ENCODE peak calls at places on chromosomes 7 and 10, in four cellular contexts. One of them, this sample, is unnamed.

GRCh38 chr7:142111509-142111908 is at the start of gene MGAM2:
- DNase-seq in bronchial epithelial cell: no peak
- DNase-seq in GM13977: no peak
- DNase-seq in IMR-90: no peak
- DNase-seq in this sample: no peak

GRCh38 chr7:1654738-1655490 is 15.2 kb upstream of the ELFN1 start:
- DNase-seq in bronchial epithelial cell: no peak
- DNase-seq in GM13977: no peak
- DNase-seq in IMR-90: no peak
- DNase-seq in this sample: no peak

GRCh38 chr7:22660293-22660692 is 66.7 kb upstream of the IL6 start:
- DNase-seq in bronchial epithelial cell: peak
- DNase-seq in GM13977: no peak
- DNase-seq in IMR-90: no peak
- DNase-seq in this sample: no peak

GRCh38 chr10:13161267-13162012 is at the start of gene MCM10:
- DNase-seq in bronchial epithelial cell: peak
- DNase-seq in GM13977: peak
- DNase-seq in IMR-90: peak
- DNase-seq in this sample: peak

GRCh38 chr7:7321681-7322080 is 139.3 kb downstream of the C1GALT1 start:
- DNase-seq in bronchial epithelial cell: peak
- DNase-seq in GM13977: peak
- DNase-seq in IMR-90: no peak
- DNase-seq in this sample: no peak

GRCh38 chr7:151348970-151349369 is 7.4 kb downstream of the NUB1 start:
- DNase-seq in bronchial epithelial cell: no peak
- DNase-seq in GM13977: no peak
- DNase-seq in IMR-90: no peak
- DNase-seq in this sample: no peak

GRCh38 chr7:130493275-130493868 is 1.5 kb downstream of the MEST start:
- DNase-seq in bronchial epithelial cell: no peak
- DNase-seq in GM13977: no peak
- DNase-seq in IMR-90: peak
- DNase-seq in this sample: no peak

GRCh38 chr7:75905785-75906604 is 9.0 kb upstream of the POR start:
- DNase-seq in bronchial epithelial cell: peak
- DNase-seq in GM13977: no peak
- DNase-seq in IMR-90: peak
- DNase-seq in this sample: peak

GRCh38 chr7:127154958-127155357 is 97.8 kb downstream of the GRM8 start:
- DNase-seq in bronchial epithelial cell: no peak
- DNase-seq in GM13977: no peak
- DNase-seq in IMR-90: no peak
- DNase-seq in this sample: no peak

GRCh38 chr7:156111-157007 is 36.0 kb upstream of the FAM20C start:
- DNase-seq in bronchial epithelial cell: no peak
- DNase-seq in GM13977: no peak
- DNase-seq in IMR-90: no peak
- DNase-seq in this sample: no peak

GRCh38 chr7:106178593-106179134 is 66.6 kb upstream of the SYPL1 start:
- DNase-seq in bronchial epithelial cell: peak
- DNase-seq in GM13977: no peak
- DNase-seq in IMR-90: peak
- DNase-seq in this sample: peak

GRCh38 chr10:129023057-129023456 is 444.0 kb upstream of the MGMT start:
- DNase-seq in bronchial epithelial cell: no peak
- DNase-seq in GM13977: no peak
- DNase-seq in IMR-90: peak
- DNase-seq in this sample: no peak

GRCh38 chr7:105760549-105761447 is 115.6 kb downstream of the ATXN7L1 start:
- DNase-seq in bronchial epithelial cell: peak
- DNase-seq in GM13977: no peak
- DNase-seq in IMR-90: peak
- DNase-seq in this sample: peak

GRCh38 chr7:1368682-1369571 is 90.3 kb downstream of the MICALL2 start:
- DNase-seq in bronchial epithelial cell: no peak
- DNase-seq in GM13977: peak
- DNase-seq in IMR-90: no peak
- DNase-seq in this sample: no peak

GRCh38 chr7:77406421-77406820 is 9.7 kb downstream of the GSAP start:
- DNase-seq in bronchial epithelial cell: no peak
- DNase-seq in GM13977: no peak
- DNase-seq in IMR-90: no peak
- DNase-seq in this sample: no peak

GRCh38 chr7:70178787-70179186 is 580.5 kb downstream of the AUTS2 start:
- DNase-seq in bronchial epithelial cell: peak
- DNase-seq in GM13977: no peak
- DNase-seq in IMR-90: no peak
- DNase-seq in this sample: no peak

GRCh38 chr10:78513986-78514385 is 480.3 kb downstream of the RPS24 start:
- DNase-seq in bronchial epithelial cell: no peak
- DNase-seq in GM13977: no peak
- DNase-seq in IMR-90: no peak
- DNase-seq in this sample: no peak

GRCh38 chr7:17991866-17992648 is 35.6 kb downstream of the PRPS1L1 start:
- DNase-seq in bronchial epithelial cell: no peak
- DNase-seq in GM13977: no peak
- DNase-seq in IMR-90: no peak
- DNase-seq in this sample: no peak

GRCh38 chr7:22854158-22855048 is 31.8 kb upstream of the TOMM7 start:
- DNase-seq in bronchial epithelial cell: peak
- DNase-seq in GM13977: peak
- DNase-seq in IMR-90: peak
- DNase-seq in this sample: peak

GRCh38 chr7:22488643-22489462 is 11.1 kb downstream of the STEAP1B start:
- DNase-seq in bronchial epithelial cell: peak
- DNase-seq in GM13977: peak
- DNase-seq in IMR-90: peak
- DNase-seq in this sample: peak

GRCh38 chr7:79949778-79950177 is 184.9 kb upstream of the GNAI1 start:
- DNase-seq in bronchial epithelial cell: no peak
- DNase-seq in GM13977: no peak
- DNase-seq in IMR-90: no peak
- DNase-seq in this sample: no peak

GRCh38 chr10:97185326-97186058 is at the start of gene SLIT1:
- DNase-seq in bronchial epithelial cell: no peak
- DNase-seq in GM13977: no peak
- DNase-seq in IMR-90: no peak
- DNase-seq in this sample: no peak

GRCh38 chr10:97882142-97883091 is 32.8 kb downstream of the GOLGA7B start:
- DNase-seq in bronchial epithelial cell: peak
- DNase-seq in GM13977: no peak
- DNase-seq in IMR-90: peak
- DNase-seq in this sample: peak

GRCh38 chr7:138738551-138739335 is 37.6 kb upstream of the SVOPL start:
- DNase-seq in bronchial epithelial cell: peak
- DNase-seq in GM13977: peak
- DNase-seq in IMR-90: peak
- DNase-seq in this sample: peak
- TF ChIP-seq CTCF in bronchial epithelial cell: peak
- TF ChIP-seq CTCF in GM13977: peak
- TF ChIP-seq CTCF in IMR-90: peak
- TF ChIP-seq CTCF in this sample: peak

DNA sequence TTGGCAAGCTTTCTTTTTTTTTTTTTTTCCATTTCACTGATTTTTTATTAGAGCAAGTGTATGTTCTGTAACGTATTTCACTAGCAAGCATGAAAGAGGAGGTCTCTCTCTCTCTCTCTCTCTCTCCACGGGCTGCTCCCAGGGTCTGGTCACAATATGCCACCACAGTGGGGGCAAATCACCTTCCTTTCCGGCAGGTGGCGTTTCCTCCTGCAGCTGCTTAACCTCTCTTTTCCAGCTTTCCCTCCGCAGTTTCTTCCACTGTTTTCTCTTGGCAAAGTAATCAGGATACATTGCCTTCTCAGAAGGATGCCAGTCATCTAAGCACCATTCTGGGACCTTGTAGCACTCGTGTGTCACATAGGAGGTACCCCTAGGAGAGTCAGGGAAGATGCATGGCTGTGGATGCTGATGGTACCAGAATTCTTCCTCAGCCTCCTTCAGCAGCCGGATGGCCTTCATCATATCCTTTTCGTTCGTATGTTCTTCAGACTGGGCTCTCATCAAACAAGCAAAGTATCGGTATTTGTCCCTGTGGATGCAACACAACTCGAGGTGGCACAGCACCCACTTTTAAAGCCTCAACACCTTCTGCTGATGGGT is 197.3 kb upstream of the PODXL start:
- DNase-seq in bronchial epithelial cell: peak
- DNase-seq in GM13977: no peak
- DNase-seq in IMR-90: no peak
- DNase-seq in this sample: no peak
- TF ChIP-seq CTCF in bronchial epithelial cell: peak
- TF ChIP-seq CTCF in GM13977: peak
- TF ChIP-seq CTCF in IMR-90: peak
- TF ChIP-seq CTCF in this sample: peak

GRCh38 chr7:112571852-112572607 is 91.2 kb downstream of the LSMEM1 start:
- DNase-seq in bronchial epithelial cell: peak
- DNase-seq in GM13977: no peak
- DNase-seq in IMR-90: no peak
- DNase-seq in this sample: no peak
- TF ChIP-seq CTCF in bronchial epithelial cell: peak
- TF ChIP-seq CTCF in GM13977: peak
- TF ChIP-seq CTCF in IMR-90: no peak
- TF ChIP-seq CTCF in this sample: no peak

GRCh38 chr7:134461921-134462320 is 3.0 kb upstream of the AKR1B1 start:
- DNase-seq in bronchial epithelial cell: no peak
- DNase-seq in GM13977: no peak
- DNase-seq in IMR-90: no peak
- DNase-seq in this sample: no peak

GRCh38 chr7:134458806-134459698 is at the start of gene AKR1B1:
- DNase-seq in bronchial epithelial cell: peak
- DNase-seq in GM13977: peak
- DNase-seq in IMR-90: peak
- DNase-seq in this sample: peak

GRCh38 chr7:134460000-134460399 is 1.1 kb upstream of the AKR1B1 start:
- DNase-seq in bronchial epithelial cell: peak
- DNase-seq in GM13977: no peak
- DNase-seq in IMR-90: peak
- DNase-seq in this sample: no peak

GRCh38 chr7:134457166-134457565 is 1.7 kb downstream of the AKR1B1 start:
- DNase-seq in bronchial epithelial cell: no peak
- DNase-seq in GM13977: no peak
- DNase-seq in IMR-90: no peak
- DNase-seq in this sample: no peak

GRCh38 chr7:134458341-134458805 is 527 bp downstream of the AKR1B1 start:
- DNase-seq in bronchial epithelial cell: peak
- DNase-seq in GM13977: peak
- DNase-seq in IMR-90: peak
- DNase-seq in this sample: peak
- TF ChIP-seq CTCF in bronchial epithelial cell: peak
- TF ChIP-seq CTCF in GM13977: peak
- TF ChIP-seq CTCF in IMR-90: peak
- TF ChIP-seq CTCF in this sample: peak

DNA sequence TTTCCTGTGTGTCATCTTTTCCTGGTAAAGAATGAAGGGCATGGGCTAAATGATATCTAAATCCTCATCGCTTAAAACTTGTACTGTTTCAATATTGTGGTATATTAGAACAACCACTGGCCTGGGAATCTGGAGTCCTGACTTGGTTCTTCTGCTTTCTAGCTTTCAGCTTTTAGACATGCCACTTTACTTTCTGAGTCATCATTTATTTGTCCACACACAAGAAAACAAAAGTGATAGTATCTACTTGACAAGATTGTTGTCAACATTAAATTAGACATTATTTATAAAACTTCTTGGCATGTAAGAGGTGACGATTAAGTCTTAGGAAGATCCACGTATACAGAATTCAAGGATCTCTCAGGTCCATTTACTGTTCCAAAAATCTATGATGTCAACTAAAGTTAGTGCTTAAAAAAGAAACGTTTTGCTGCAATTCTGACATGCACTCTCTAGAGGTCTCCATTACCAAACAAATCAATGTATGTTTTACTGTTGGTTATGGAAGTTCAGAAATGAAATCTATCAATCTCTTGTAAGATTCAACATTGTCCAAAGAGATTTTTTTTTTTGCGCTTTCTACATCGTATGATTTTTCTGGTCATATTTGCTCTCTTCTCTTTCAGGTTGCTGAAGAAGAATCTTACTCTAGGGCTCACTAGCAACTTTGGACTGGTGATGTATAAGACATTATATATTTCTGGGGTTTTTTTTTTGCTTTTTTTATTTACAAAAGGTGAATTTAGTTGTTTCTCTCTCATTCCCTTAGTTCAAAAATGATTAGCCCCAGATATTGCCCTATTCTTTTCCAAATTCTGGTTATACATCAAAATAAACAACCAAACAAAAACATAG is 53.6 kb upstream of the DYNC1I1 start:
- DNase-seq in bronchial epithelial cell: peak
- DNase-seq in GM13977: no peak
- DNase-seq in IMR-90: peak
- DNase-seq in this sample: no peak
- TF ChIP-seq CTCF in bronchial epithelial cell: peak
- TF ChIP-seq CTCF in GM13977: peak
- TF ChIP-seq CTCF in IMR-90: peak
- TF ChIP-seq CTCF in this sample: peak

GRCh38 chr10:34979938-34980337 is 110.2 kb downstream of the CUL2 start:
- DNase-seq in bronchial epithelial cell: no peak
- DNase-seq in GM13977: no peak
- DNase-seq in IMR-90: no peak
- DNase-seq in this sample: no peak
- TF ChIP-seq CTCF in bronchial epithelial cell: no peak
- TF ChIP-seq CTCF in GM13977: no peak
- TF ChIP-seq CTCF in IMR-90: no peak
- TF ChIP-seq CTCF in this sample: no peak